ENCODE peak calls at places on chromosomes 5 and 9, in five cellular contexts. U is cardiac muscle cell, G is NCI-H1092, C is fibroblast of mammary gland, J is SK-N-SH. D is an unnamed sample.

GRCh38 chr5:139926797-139927503 is 116.1 kb downstream of the NRG2 start:
- DNase-seq in U (no peak), G (no peak), C (no peak), J (no peak), D (no peak)

GRCh38 chr9:135255033-135255842 is 167.8 kb downstream of the OLFM1 start:
- DNase-seq in U (no peak), G (no peak), C (no peak), J (peak), D (no peak)

GRCh38 chr5:40386293-40386692 is 293.4 kb upstream of the PTGER4 start:
- DNase-seq in U (no peak), G (no peak), C (no peak), J (no peak), D (no peak)

GRCh38 chr5:62144395-62145022 is 161.5 kb upstream of the KIF2A start:
- DNase-seq in U (no peak), G (peak), C (peak), J (no peak), D (no peak)

GRCh38 chr5:106755066-106755465 is 915.7 kb downstream of the EFNA5 start:
- DNase-seq in U (no peak), G (no peak), C (no peak), J (no peak), D (no peak)

GRCh38 chr5:113447651-113448050 is 12.9 kb upstream of the TSSK1B start:
- DNase-seq in U (peak), G (no peak), C (peak), J (peak), D (no peak)

GRCh38 chr5:52922384-52922783 is 66.8 kb upstream of the ITGA2 start:
- DNase-seq in U (no peak), G (no peak), C (peak), J (no peak), D (peak)

GRCh38 chr9:131053896-131054295 is 42.4 kb upstream of the AIF1L start:
- DNase-seq in U (no peak), G (no peak), C (no peak), J (no peak), D (no peak)

GRCh38 chr5:73895471-73895870 is 269.5 kb downstream of the ARHGEF28 start:
- DNase-seq in U (no peak), G (no peak), C (no peak), J (no peak), D (no peak)

GRCh38 chr9:1871486-1872181 is 143.5 kb upstream of the SMARCA2 start:
- DNase-seq in U (peak), G (no peak), C (no peak), J (no peak), D (no peak)

GRCh38 chr5:43482490-43483064 is 1.1 kb downstream of the TMEM267 start:
- DNase-seq in U (no peak), G (no peak), C (no peak), J (peak), D (no peak)

GRCh38 chr5:52989781-52990530 is 804 bp downstream of the ITGA2 start:
- DNase-seq in U (peak), G (no peak), C (peak), J (peak), D (no peak)

GRCh38 chr9:114880276-114880891 is 50.0 kb downstream of the TNFSF8 start:
- DNase-seq in U (no peak), G (no peak), C (peak), J (no peak), D (no peak)

GRCh38 chr5:90894866-90895420 is 336.3 kb downstream of the ADGRV1 start:
- DNase-seq in U (no peak), G (no peak), C (no peak), J (no peak), D (no peak)

D was measured in HFF-Myc.